ENCODE peak calls at places on chromosomes 6 and 20, in nine cellular contexts. F is colonic mucosa, L is mesenchymal stem cell, R is choroid plexus epithelial cell, K is AG04450, D is upper lobe of right lung, U is fibroblast of lung, T is GM23248, N is right cardiac atrium. E is an unnamed sample.

GRCh38 chr6:80132942-80133517 is 26.6 kb downstream of the BCKDHB start:
- DNase-seq in D (no peak), T (peak; percentile 80), R (peak; percentile 90), L (peak; percentile 66), F (peak; percentile 80), K (peak; percentile 16), N (peak; percentile 76), U (peak; percentile 79), E (no peak)

GRCh38 chr20:57902478-57902877 is 192.7 kb upstream of the PMEPA1 start:
- DNase-seq in U (no peak), N (no peak), L (no peak), D (no peak), T (peak; percentile 85), K (no peak), F (no peak), R (peak; percentile 75), E (peak; percentile 96)

GRCh38 chr6:150900049-150900448 is 34.5 kb downstream of the MTHFD1L start:
- DNase-seq in L (no peak), N (no peak), D (no peak), U (no peak), R (no peak), T (peak; percentile 50), F (no peak), K (no peak), E (no peak)

GRCh38 chr20:40274912-40275654 is 414.0 kb downstream of the MAFB start:
- DNase-seq in T (no peak), L (no peak), U (no peak), N (no peak), K (no peak), F (no peak), R (no peak), D (no peak), E (no peak)

GRCh38 chr20:63589261-63590217 is 15.5 kb upstream of the HELZ2 start:
- DNase-seq in D (no peak), N (no peak), T (no peak), R (no peak), K (no peak), U (no peak), L (no peak), F (no peak), E (peak; percentile 87)

GRCh38 chr6:100152201-100152600 is 158.2 kb upstream of the MCHR2 start:
- DNase-seq in R (no peak), N (no peak), L (no peak), T (no peak), U (no peak), F (no peak), D (no peak), K (no peak), E (peak; percentile 26)

GRCh38 chr6:136945072-136945471 is 23.0 kb downstream of the SLC35D3 start:
- DNase-seq in R (no peak), K (no peak), U (no peak), F (no peak), D (no peak), L (no peak), T (no peak), N (no peak), E (no peak)

GRCh38 chr20:61497029-61497627 is 245.1 kb downstream of the CDH4 start:
- DNase-seq in R (no peak), T (no peak), D (no peak), F (no peak), N (no peak), K (no peak), U (no peak), L (no peak), E (no peak)

GRCh38 chr6:147654103-147654845 is 145.8 kb downstream of the SAMD5 start:
- DNase-seq in N (no peak), F (no peak), R (peak; percentile 48), U (peak; percentile 11), L (no peak), D (no peak), T (no peak), K (no peak), E (no peak)

GRCh38 chr6:45703041-45703739 is 312.5 kb downstream of the CLIC5 start:
- DNase-seq in F (no peak), U (peak; percentile 42), L (peak; percentile 35), N (no peak), T (peak; percentile 80), R (peak; percentile 38), K (peak; percentile 15), D (no peak), E (peak; percentile 25)

DNA sequence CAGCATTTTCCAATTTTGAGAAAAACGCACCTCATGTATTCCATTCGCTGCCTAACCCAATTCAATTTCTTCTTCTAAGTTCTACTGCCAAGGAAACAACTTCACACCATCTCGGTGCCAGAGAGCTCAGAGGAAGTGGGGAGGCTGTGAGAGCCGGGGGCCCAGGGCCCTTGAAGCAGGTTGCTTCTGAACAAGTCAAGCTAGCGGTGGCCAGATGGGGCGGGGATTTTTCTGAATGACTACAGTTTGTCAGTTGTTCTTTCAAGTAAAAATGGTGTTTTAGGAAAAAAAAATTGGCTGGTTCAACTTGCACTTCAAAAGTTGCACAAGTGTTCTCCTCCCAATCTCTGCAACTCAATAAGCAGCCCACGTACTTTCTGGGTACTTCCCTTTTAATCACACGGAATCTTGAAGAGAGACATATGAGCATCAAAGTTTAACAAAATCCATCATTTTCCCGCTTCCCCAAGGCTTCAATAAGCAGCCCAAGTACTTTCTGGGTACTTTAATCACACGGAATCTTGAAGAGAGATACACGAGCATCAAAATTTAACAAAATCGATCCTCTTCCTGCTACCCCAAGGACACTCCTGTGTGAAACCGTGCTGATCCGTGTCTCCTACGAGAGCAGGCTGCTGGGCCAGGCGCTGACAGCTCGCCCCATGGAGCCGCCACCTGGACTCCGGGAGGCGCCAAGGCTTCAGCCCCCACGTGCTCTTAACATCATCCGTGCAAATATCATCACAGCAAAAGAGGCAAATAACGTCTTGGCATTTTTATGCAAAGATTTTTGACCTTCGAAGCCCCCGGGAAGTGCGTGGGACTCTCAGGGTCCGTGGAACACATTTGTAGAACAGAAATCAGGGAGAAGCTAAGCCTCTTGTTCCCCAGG is 186.7 kb upstream of the PDE10A start:
- DNase-seq in N (peak; percentile 78), U (no peak), D (no peak), T (peak; percentile 11), F (no peak), R (peak; percentile 8), L (no peak), K (no peak), E (no peak)
- H3K4me3 ChIP-seq in N (no peak overlapping the region), U (no peak overlapping the region), D (no peak overlapping the region), T (peak overlapping the region; percentile 57), F (no peak overlapping the region), R (no peak overlapping the region), L (no peak overlapping the region), K (no peak overlapping the region), E (no peak overlapping the region)

GRCh38 chr6:84528201-84528600 is 236.2 kb downstream of the TBX18 start:
- DNase-seq in D (no peak), F (no peak), R (no peak), U (no peak), N (no peak), L (no peak), K (no peak), T (no peak), E (no peak)
- H3K4me3 ChIP-seq in D (no peak overlapping the region), F (no peak overlapping the region), R (no peak overlapping the region), U (no peak overlapping the region), N (no peak overlapping the region), L (no peak overlapping the region), K (no peak overlapping the region), T (no peak overlapping the region), E (no peak overlapping the region)

GRCh38 chr6:142822383-142822782 is 122.6 kb downstream of the HIVEP2 start:
- DNase-seq in K (no peak), U (no peak), N (no peak), D (no peak), T (no peak), F (no peak), L (no peak), R (no peak), E (no peak)

GRCh38 chr6:142821164-142821716 is 123.7 kb downstream of the HIVEP2 start:
- DNase-seq in F (no peak), T (no peak), L (no peak), D (no peak), U (no peak), N (no peak), R (no peak), K (no peak), E (no peak)

GRCh38 chr6:142820336-142821016 is 124.5 kb downstream of the HIVEP2 start:
- DNase-seq in T (no peak), N (no peak), K (no peak), F (no peak), R (no peak), D (no peak), L (no peak), U (peak; percentile 29), E (no peak)

GRCh38 chr6:142821860-142822259 is 123.1 kb downstream of the HIVEP2 start:
- DNase-seq in K (no peak), R (no peak), L (no peak), D (no peak), T (no peak), N (peak; percentile 55), U (no peak), F (no peak), E (no peak)

GRCh38 chr6:142819603-142820335 is 125.2 kb downstream of the HIVEP2 start:
- DNase-seq in K (no peak), U (peak; percentile 35), D (no peak), F (no peak), T (peak; percentile 27), N (peak; percentile 38), L (peak; percentile 71), R (peak; percentile 68), E (no peak)
- H3K4me3 ChIP-seq in K (peak overlapping the region; percentile 2), U (peak overlapping the region; percentile 17), D (peak overlapping the region; percentile 43), F (peak overlapping the region; percentile 5), T (peak overlapping the region; percentile 33), N (peak overlapping the region; percentile 86), L (no peak overlapping the region), R (peak overlapping the region; percentile 55), E (peak overlapping the region; percentile 62)

GRCh38 chr6:41937472-41937871 is 4.1 kb downstream of the CCND3 start:
- DNase-seq in T (no peak), U (no peak), K (no peak), F (no peak), L (no peak), R (no peak), N (no peak), D (no peak), E (no peak)
- H3K4me3 ChIP-seq in T (no peak overlapping the region), U (no peak overlapping the region), K (no peak overlapping the region), F (no peak overlapping the region), L (no peak overlapping the region), R (no peak overlapping the region), N (no peak overlapping the region), D (no peak overlapping the region), E (no peak overlapping the region)